ENCODE peak calls at places on chromosomes 16 and 17, in seven cellular contexts. K, V, S, W, Z, R and O are unnamed samples.

GRCh38 chr17:50537721-50538548 is 5.4 kb downstream of the EPN3 start:
- DNase-seq in K (no peak), V (no peak), S (no peak), W (no peak), Z (no peak), R (no peak), O (no peak)

GRCh38 chr17:57762375-57762916 is 17.3 kb upstream of the CCDC182 start:
- DNase-seq in K (no peak), V (no peak), S (no peak), W (no peak), Z (no peak), R (no peak), O (peak; percentile 44)

GRCh38 chr16:50396770-50397525 is 28.2 kb upstream of the BRD7 start:
- DNase-seq in K (peak; percentile 1), V (peak; percentile 38), S (peak; percentile 96), W (no peak), Z (no peak), R (no peak), O (no peak)

GRCh38 chr17:79618383-79619067 is 7.7 kb upstream of the RBFOX3 start:
- DNase-seq in K (no peak), V (no peak), S (no peak), W (peak; percentile 10), Z (no peak), R (no peak), O (no peak)

GRCh38 chr17:70819183-70819582 is 649.9 kb downstream of the KCNJ2 start:
- DNase-seq in K (no peak), V (no peak), S (no peak), W (no peak), Z (no peak), R (no peak), O (no peak)

GRCh38 chr17:31494259-31495048 is 103.0 kb downstream of the RAB11FIP4 start:
- DNase-seq in K (no peak), V (no peak), S (no peak), W (no peak), Z (peak; percentile 46), R (no peak), O (no peak)

GRCh38 chr17:32007463-32008298 is 498 bp downstream of the LRRC37B start:
- DNase-seq in K (peak; percentile 26), V (peak; percentile 45), S (no peak), W (no peak), Z (peak; percentile 59), R (peak; percentile 29), O (peak; percentile 30)

GRCh38 chr16:3659200-3659599 is 4.7 kb downstream of the DNASE1 start:
- DNase-seq in K (no peak), V (no peak), S (no peak), W (no peak), Z (no peak), R (peak; percentile 80), O (no peak)

GRCh38 chr17:58271532-58271931 is 9.2 kb downstream of the MPO start:
- DNase-seq in K (no peak), V (no peak), S (no peak), W (no peak), Z (no peak), R (no peak), O (no peak)

GRCh38 chr16:31695667-31696066 is 168.0 kb downstream of the AHSP start:
- DNase-seq in K (no peak), V (no peak), S (no peak), W (no peak), Z (peak; percentile 78), R (no peak), O (no peak)

GRCh38 chr17:69967910-69968411 is 107.1 kb upstream of the KCNJ16 start:
- DNase-seq in K (no peak), V (no peak), S (peak; percentile 31), W (no peak), Z (no peak), R (peak; percentile 3), O (no peak)

GRCh38 chr17:57965521-57966160 is 10.4 kb upstream of the CUEDC1 start:
- DNase-seq in K (no peak), V (no peak), S (no peak), W (no peak), Z (no peak), R (no peak), O (no peak)

GRCh38 chr16:47320546-47321315 is 140.1 kb downstream of the ITFG1 start:
- DNase-seq in K (no peak), V (no peak), S (no peak), W (no peak), Z (no peak), R (peak; percentile 6), O (no peak)

GRCh38 chr17:61492759-61493526 is 40.7 kb downstream of the TBX4 start:
- DNase-seq in K (no peak), V (no peak), S (no peak), W (no peak), Z (no peak), R (peak; percentile 21), O (no peak)

GRCh38 chr17:72361892-72362291 is 241.1 kb downstream of the SOX9 start:
- DNase-seq in K (no peak), V (no peak), S (no peak), W (no peak), Z (no peak), R (no peak), O (no peak)

GRCh38 chr16:49352923-49353322 is 20.7 kb upstream of the C16orf78 start:
- DNase-seq in K (no peak), V (no peak), S (no peak), W (no peak), Z (peak; percentile 46), R (peak; percentile 11), O (peak; percentile 57)

GRCh38 chr17:62189377-62189776 is 124.3 kb upstream of the MED13 start:
- DNase-seq in K (no peak), V (no peak), S (no peak), W (no peak), Z (no peak), R (no peak), O (no peak)

GRCh38 chr17:29048440-29049360 is 5.8 kb downstream of the PIPOX start:
- DNase-seq in K (no peak), V (no peak), S (no peak), W (no peak), Z (no peak), R (no peak), O (peak; percentile 93)

DNA sequence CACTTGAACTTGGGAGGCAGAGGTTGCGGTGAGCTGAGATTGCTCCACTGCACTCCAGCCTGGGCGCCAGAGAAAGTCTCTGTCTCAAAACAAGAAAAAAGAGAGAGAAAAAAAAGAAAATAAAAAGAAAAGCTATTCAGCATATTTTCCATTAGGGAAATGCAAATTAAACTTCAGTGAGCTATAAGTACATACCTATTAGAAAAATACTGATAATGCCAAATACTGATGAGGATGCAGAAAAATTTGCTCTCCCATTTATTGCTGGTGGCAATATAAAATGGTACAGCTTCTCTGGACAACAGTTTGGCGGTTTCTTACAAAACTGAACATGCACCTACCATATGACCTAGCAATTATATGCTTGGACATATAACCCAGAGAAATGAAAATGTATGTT is 9.8 kb downstream of the KRT10 start:
- DNase-seq in K (no peak), V (no peak), S (no peak), W (no peak), Z (no peak), R (no peak), O (no peak)
- H3K4me3 ChIP-seq in K (no peak overlapping the region), V (no peak overlapping the region), S (no peak overlapping the region), W (no peak overlapping the region), Z (no peak overlapping the region), R (no peak overlapping the region), O (no peak overlapping the region)

GRCh38 chr16:75647138-75647491 is 350 bp downstream of the KARS1 start:
- DNase-seq in K (no peak), V (no peak), S (no peak), W (no peak), Z (peak; percentile 9), R (no peak), O (no peak)

GRCh38 chr16:75647492-75648264 is at the start of the genes KARS1 and TERF2IP:
- DNase-seq in K (peak; percentile 91), V (peak; percentile 94), S (peak; percentile 73), W (peak; percentile 95), Z (peak; percentile 93), R (peak; percentile 92), O (peak; percentile 95)

GRCh38 chr16:75644240-75645012 is 3.0 kb downstream of the KARS1 start:
- DNase-seq in K (no peak), V (no peak), S (no peak), W (no peak), Z (peak; percentile 35), R (no peak), O (no peak)

GRCh38 chr16:75653926-75654325 is 6.4 kb downstream of the TERF2IP start:
- DNase-seq in K (no peak), V (no peak), S (no peak), W (no peak), Z (peak; percentile 16), R (no peak), O (no peak)

GRCh38 chr16:75648265-75649076 is 898 bp downstream of the TERF2IP start:
- DNase-seq in K (peak; percentile 79), V (peak; percentile 72), S (peak; percentile 35), W (peak; percentile 85), Z (peak; percentile 82), R (peak; percentile 74), O (peak; percentile 83)
- TF ChIP-seq CTCF in K (no peak), V (no peak), S (no peak), W (no peak), Z (no peak), R (no peak), O (no peak)

DNA sequence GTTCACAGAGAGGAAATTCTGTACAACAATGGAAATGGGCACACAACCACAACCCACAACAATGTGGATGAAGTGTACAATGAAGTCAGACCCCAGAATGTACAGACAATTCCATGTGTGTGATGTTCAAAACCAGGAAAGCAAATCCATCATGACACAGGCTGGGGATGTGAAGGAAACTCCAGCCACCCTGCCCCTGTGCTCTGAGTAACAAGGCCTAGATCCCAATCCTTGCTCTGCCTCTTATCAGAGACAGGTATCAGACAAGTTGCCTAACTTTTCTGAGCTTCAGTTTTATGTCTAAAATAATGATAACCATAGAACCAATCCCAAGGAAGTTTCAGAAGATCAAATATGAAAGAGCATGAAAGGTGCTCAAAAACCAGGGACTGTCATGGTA is 1.8 kb upstream of the C16orf95 start:
- DNase-seq in K (no peak), V (no peak), S (no peak), W (no peak), Z (no peak), R (no peak), O (no peak)
- H3K4me3 ChIP-seq in K (no peak overlapping the region), V (no peak overlapping the region), S (no peak overlapping the region), W (no peak overlapping the region), Z (peak overlapping the region; percentile 90), R (no peak overlapping the region), O (no peak overlapping the region)

DNA sequence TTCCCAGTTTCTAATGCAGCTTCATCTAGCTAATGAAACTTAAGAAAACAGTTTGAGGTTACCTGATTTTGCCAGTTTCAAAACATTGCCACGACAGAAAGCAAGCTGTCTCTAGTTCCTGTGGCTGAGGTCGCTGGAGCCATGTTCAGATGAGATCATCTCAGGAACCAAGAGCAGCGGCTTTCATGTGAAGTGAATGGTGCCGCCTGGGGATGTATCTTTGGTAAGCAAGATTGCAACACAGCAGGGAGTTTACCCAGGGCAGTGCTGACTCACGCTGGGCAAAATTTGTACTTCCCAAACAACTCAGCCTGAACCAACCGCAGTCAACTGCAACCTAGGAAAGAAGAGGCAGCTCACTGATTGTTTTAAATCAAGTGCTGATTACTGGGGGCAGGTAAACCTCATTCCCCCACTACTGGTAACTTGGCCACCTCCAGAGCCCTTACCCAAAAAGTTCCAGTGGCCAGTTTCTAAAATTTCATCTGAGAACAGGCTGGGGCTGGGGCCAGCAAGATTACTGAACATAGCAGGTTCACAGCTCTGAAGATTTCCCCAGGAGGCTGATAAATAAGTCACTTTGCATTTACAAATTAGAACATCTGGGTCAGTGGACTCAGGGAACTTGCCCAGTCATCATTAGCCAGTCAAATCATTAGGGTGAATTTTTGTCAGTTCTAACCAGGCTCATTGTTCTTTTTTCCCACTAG is at the start of gene RFFL:
- DNase-seq in K (peak; percentile 71), V (peak; percentile 99), S (peak; percentile 99), W (peak; percentile 89), Z (peak; percentile 53), R (peak; percentile 98), O (peak; percentile 85)
- TF ChIP-seq CTCF in K (no peak), V (no peak), S (peak; percentile 25), W (peak; percentile 48), Z (peak; percentile 24), R (peak; percentile 26), O (peak; percentile 36)